ENCODE peak calls at places on chromosome 3, in six cellular contexts. V is GM12878, Y is K562, H is A549, N is psoas muscle, U is heart left ventricle. F is an unnamed sample. For H3K4me1, the result is how much of the 10 kb centered on the place peaks cover.

GRCh38 chr3:39639344-39640236 is 169.8 kb upstream of the MYRIP start:
- DNase-seq in V (no peak), Y (peak), H (peak), N (no peak), U (no peak), F (no peak)

GRCh38 chr3:34020761-34021635 is 222.6 kb downstream of the PDCD6IP start:
- DNase-seq in V (no peak), Y (no peak), H (no peak), N (no peak), U (no peak), F (no peak)

GRCh38 chr3:124234852-124235252 is 242.9 kb upstream of the ROPN1 start:
- DNase-seq in V (no peak), Y (no peak), H (no peak), N (peak), U (peak), F (no peak)

GRCh38 chr3:147200545-147200944 is 205.8 kb downstream of the ZIC4 start:
- DNase-seq in V (no peak), Y (no peak), H (no peak), N (no peak), U (no peak), F (no peak)

GRCh38 chr3:30098656-30099454 is 507.5 kb upstream of the TGFBR2 start:
- DNase-seq in V (no peak), Y (no peak), H (no peak), N (no peak), U (no peak), F (no peak)

GRCh38 chr3:196813903-196814302 is 53.8 kb upstream of the SENP5 start:
- DNase-seq in V (no peak), Y (no peak), H (no peak), N (no peak), U (no peak), F (no peak)

GRCh38 chr3:168248383-168249047 is 152.8 kb upstream of the GOLIM4 start:
- DNase-seq in V (no peak), Y (no peak), H (peak), N (no peak), U (peak), F (no peak)

GRCh38 chr3:38038447-38038911 is 529 bp upstream of the DLEC1 start:
- DNase-seq in V (no peak), Y (no peak), H (no peak), N (no peak), U (no peak), F (no peak)

GRCh38 chr3:131561511-131561910 is 58.7 kb upstream of the MRPL3 start:
- DNase-seq in V (no peak), Y (no peak), H (no peak), N (no peak), U (no peak), F (no peak)

GRCh38 chr3:141498592-141499223 is 11.9 kb downstream of the RASA2 start:
- DNase-seq in V (peak), Y (no peak), H (no peak), N (no peak), U (peak), F (peak)

GRCh38 chr3:65039754-65040210 is 352.0 kb upstream of the ADAMTS9 start:
- DNase-seq in V (no peak), Y (peak), H (peak), N (no peak), U (no peak), F (no peak)

GRCh38 chr3:11373235-11373634 is 101.0 kb downstream of the ATG7 start:
- DNase-seq in V (no peak), Y (no peak), H (no peak), N (no peak), U (no peak), F (no peak)

GRCh38 chr3:63462732-63463131 is 184.6 kb downstream of the SYNPR start:
- DNase-seq in V (no peak), Y (no peak), H (no peak), N (no peak), U (no peak), F (no peak)

GRCh38 chr3:172461530-172462138 is 13.4 kb upstream of the GHSR start:
- DNase-seq in V (no peak), Y (peak), H (peak), N (no peak), U (no peak), F (no peak)

GRCh38 chr3:126917232-126917804 is 65.6 kb upstream of the PLXNA1 start:
- DNase-seq in V (no peak), Y (no peak), H (no peak), N (no peak), U (no peak), F (no peak)

GRCh38 chr3:64552160-64552559 is 135.6 kb downstream of the ADAMTS9 start:
- DNase-seq in V (no peak), Y (no peak), H (peak), N (no peak), U (no peak), F (no peak)

GRCh38 chr3:170410428-170411029 is 8.1 kb upstream of the CLDN11 start:
- DNase-seq in V (no peak), Y (peak), H (peak), N (no peak), U (no peak), F (no peak)

GRCh38 chr3:132569153-132569552 is 27.9 kb upstream of the ACKR4 start:
- DNase-seq in V (no peak), Y (no peak), H (no peak), N (no peak), U (no peak), F (no peak)

GRCh38 chr3:188955919-188956318 is 215.9 kb upstream of the TPRG1 start:
- DNase-seq in V (no peak), Y (no peak), H (no peak), N (no peak), U (no peak), F (no peak)

GRCh38 chr3:155743616-155744015 is 1.3 kb downstream of the PLCH1 start:
- DNase-seq in V (no peak), Y (no peak), H (no peak), N (no peak), U (no peak), F (no peak)

GRCh38 chr3:151768393-151768930 is 34.7 kb downstream of the AADACL2 start:
- DNase-seq in V (no peak), Y (no peak), H (peak), N (no peak), U (no peak), F (no peak)

GRCh38 chr3:169146112-169146665 is 517.3 kb downstream of the MECOM start:
- DNase-seq in V (no peak), Y (peak), H (no peak), N (peak), U (peak), F (peak)

GRCh38 chr3:52455283-52456168 is at the start of gene NISCH:
- DNase-seq in V (peak), Y (peak), H (peak), N (peak), U (peak), F (peak)

GRCh38 chr3:150068440-150069157 is 97.9 kb upstream of the PFN2 start:
- DNase-seq in V (no peak), Y (no peak), H (no peak), N (no peak), U (no peak), F (no peak)

GRCh38 chr3:133192363-133192945 is 154.3 kb downstream of the TMEM108 start:
- DNase-seq in V (no peak), Y (no peak), H (no peak), N (no peak), U (no peak), F (no peak)

GRCh38 chr3:62145086-62145757 is 228.1 kb downstream of the FEZF2 start:
- DNase-seq in V (no peak), Y (no peak), H (no peak), N (no peak), U (no peak), F (no peak)

GRCh38 chr3:141414141-141414689 is 45.9 kb downstream of the ZBTB38 start:
- DNase-seq in V (no peak), Y (no peak), H (no peak), N (no peak), U (no peak), F (no peak)

GRCh38 chr3:63981980-63982379 is 41.3 kb downstream of the PSMD6 start:
- DNase-seq in V (no peak), Y (no peak), H (no peak), N (no peak), U (no peak), F (no peak)

GRCh38 chr3:33658971-33659848 is 58.8 kb downstream of the CLASP2 start:
- DNase-seq in V (peak), Y (peak), H (peak), N (peak), U (peak), F (peak)

GRCh38 chr3:133469140-133469731 is 69.4 kb downstream of the BFSP2 start:
- DNase-seq in V (no peak), Y (no peak), H (no peak), N (no peak), U (peak), F (no peak)

GRCh38 chr3:149473314-149473990 is 1.0 kb upstream of the TM4SF4 start:
- DNase-seq in V (no peak), Y (no peak), H (peak), N (peak), U (no peak), F (peak)

GRCh38 chr3:65883614-65884013 is 155.1 kb downstream of the MAGI1 start:
- DNase-seq in V (no peak), Y (no peak), H (peak), N (no peak), U (no peak), F (no peak)

GRCh38 chr3:127012091-127012490 is 29.2 kb downstream of the PLXNA1 start:
- DNase-seq in V (no peak), Y (no peak), H (no peak), N (no peak), U (no peak), F (no peak)

GRCh38 chr3:115655761-115656282 is 32.5 kb downstream of the GAP43 start:
- DNase-seq in V (no peak), Y (no peak), H (no peak), N (no peak), U (no peak), F (no peak)

GRCh38 chr3:177787279-177788041 is 590.2 kb upstream of the TBL1XR1 start:
- DNase-seq in V (no peak), Y (no peak), H (no peak), N (no peak), U (no peak), F (no peak)

GRCh38 chr3:151918253-151919029 is 45.0 kb downstream of the SUCNR1 start:
- DNase-seq in V (peak), Y (no peak), H (peak), N (no peak), U (no peak), F (no peak)

GRCh38 chr3:194872669-194872977 is 186.9 kb downstream of the FAM43A start:
- DNase-seq in V (no peak), Y (no peak), H (peak), N (no peak), U (no peak), F (no peak)

DNA sequence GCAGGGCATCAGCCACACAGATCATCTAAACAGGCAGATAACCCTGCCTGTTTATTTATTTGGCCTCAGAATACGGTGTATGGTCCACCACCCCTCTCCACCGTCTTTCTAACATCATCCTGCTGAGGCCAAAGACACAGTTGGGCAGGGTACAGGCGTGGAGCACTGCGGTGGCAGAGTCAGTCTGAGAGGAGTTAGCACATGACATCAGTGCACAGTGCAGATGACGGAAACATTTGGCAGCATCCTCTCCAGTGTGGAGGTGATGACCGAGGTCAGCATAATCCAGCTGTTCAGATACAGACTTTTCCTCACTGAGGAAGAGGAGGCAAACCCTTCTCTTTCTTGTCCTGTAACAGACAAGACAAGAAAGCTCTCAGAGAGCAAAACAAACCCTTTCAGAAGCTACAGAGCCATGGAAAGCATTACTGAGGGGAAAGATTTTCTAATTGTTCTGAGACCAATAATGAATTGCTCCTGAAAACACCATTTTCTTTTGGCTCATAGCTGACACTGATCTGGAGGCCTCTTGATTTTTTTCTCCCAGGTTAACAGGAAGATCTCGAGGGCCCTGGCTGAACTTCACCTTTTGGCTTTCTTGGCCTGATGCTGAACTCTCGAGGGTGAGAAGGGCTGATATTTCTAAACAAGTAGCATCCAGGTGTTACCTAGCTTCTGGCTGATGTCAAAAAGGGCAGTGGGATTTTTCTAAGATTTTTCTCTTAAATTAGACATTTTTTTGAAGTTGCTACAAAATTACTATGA is 20.1 kb upstream of the NFKBIZ start:
- DNase-seq in V (no peak), Y (no peak), H (no peak), N (peak), U (peak), F (no peak)
- H3K27ac ChIP-seq in V (peak), Y (no peak), H (peak), N (peak), U (peak), F (peak)

GRCh38 chr3:42162462-42162861 is 71.3 kb downstream of the TRAK1 start:
- DNase-seq in V (no peak), Y (no peak), H (no peak), N (no peak), U (no peak), F (no peak)
- H3K4me1 ChIP-seq in V (under half), Y (under half), H (under half), N (half or more), U (half or more), F (half or more)

GRCh38 chr3:120348981-120349818 is at the start of gene LRRC58:
- DNase-seq in V (peak), Y (peak), H (peak), N (peak), U (peak), F (peak)
- TF ChIP-seq CTCF in V (no peak), Y (no peak), H (peak), N (peak), U (no peak), F (peak)

GRCh38 chr3:50588759-50589433 is 19.6 kb downstream of the HEMK1 start:
- DNase-seq in V (no peak), Y (no peak), H (no peak), N (no peak), U (no peak), F (no peak)

GRCh38 chr3:50585919-50586762 is 16.8 kb downstream of the HEMK1 start:
- DNase-seq in V (no peak), Y (no peak), H (no peak), N (no peak), U (no peak), F (no peak)

GRCh38 chr3:50587806-50588758 is 18.8 kb downstream of the HEMK1 start:
- DNase-seq in V (peak), Y (no peak), H (no peak), N (no peak), U (no peak), F (no peak)

GRCh38 chr3:50586763-50587070 is 17.4 kb downstream of the HEMK1 start:
- DNase-seq in V (no peak), Y (no peak), H (no peak), N (no peak), U (no peak), F (no peak)

DNA sequence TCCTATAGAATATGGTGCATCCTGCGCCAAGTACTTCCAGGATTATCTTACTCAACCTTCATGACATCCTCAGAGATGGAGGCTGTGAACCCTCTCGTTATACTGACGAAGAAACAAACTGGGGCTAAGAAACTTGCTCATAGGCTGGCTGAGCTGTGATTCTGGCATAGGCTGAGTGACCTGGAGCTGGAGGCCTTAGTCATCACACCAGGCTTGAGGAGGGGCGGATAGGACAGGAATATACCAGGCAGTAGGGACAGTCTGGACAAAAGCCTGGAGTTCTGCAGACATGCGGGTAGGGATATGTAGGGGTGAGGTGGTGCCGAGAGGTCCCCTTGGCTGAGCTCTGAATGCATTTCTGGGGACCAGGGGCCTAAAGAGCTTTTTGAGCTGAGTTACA is 18.1 kb downstream of the HEMK1 start:
- DNase-seq in V (no peak), Y (no peak), H (no peak), N (no peak), U (peak), F (no peak)
- H3K27ac ChIP-seq in V (no peak), Y (peak), H (no peak), N (peak), U (peak), F (no peak)

GRCh38 chr3:12559520-12559919 is 2.6 kb downstream of the MKRN2 start:
- DNase-seq in V (no peak), Y (no peak), H (no peak), N (no peak), U (no peak), F (no peak)

GRCh38 chr3:12556243-12556722 is 604 bp upstream of the MKRN2 start:
- DNase-seq in V (no peak), Y (no peak), H (no peak), N (no peak), U (no peak), F (no peak)

GRCh38 chr3:12557472-12558105 is 702 bp downstream of the MKRN2 start:
- DNase-seq in V (no peak), Y (no peak), H (no peak), N (no peak), U (no peak), F (no peak)

GRCh38 chr3:12558706-12559105 is 1.8 kb downstream of the MKRN2 start:
- DNase-seq in V (no peak), Y (no peak), H (no peak), N (no peak), U (no peak), F (no peak)

GRCh38 chr3:12556723-12557471 is at the start of gene MKRN2:
- DNase-seq in V (peak), Y (peak), H (peak), N (peak), U (peak), F (peak)
- H3K4me1 ChIP-seq in V (under half), Y (under half), H (under half), N (under half), U (under half), F (under half)

DNA sequence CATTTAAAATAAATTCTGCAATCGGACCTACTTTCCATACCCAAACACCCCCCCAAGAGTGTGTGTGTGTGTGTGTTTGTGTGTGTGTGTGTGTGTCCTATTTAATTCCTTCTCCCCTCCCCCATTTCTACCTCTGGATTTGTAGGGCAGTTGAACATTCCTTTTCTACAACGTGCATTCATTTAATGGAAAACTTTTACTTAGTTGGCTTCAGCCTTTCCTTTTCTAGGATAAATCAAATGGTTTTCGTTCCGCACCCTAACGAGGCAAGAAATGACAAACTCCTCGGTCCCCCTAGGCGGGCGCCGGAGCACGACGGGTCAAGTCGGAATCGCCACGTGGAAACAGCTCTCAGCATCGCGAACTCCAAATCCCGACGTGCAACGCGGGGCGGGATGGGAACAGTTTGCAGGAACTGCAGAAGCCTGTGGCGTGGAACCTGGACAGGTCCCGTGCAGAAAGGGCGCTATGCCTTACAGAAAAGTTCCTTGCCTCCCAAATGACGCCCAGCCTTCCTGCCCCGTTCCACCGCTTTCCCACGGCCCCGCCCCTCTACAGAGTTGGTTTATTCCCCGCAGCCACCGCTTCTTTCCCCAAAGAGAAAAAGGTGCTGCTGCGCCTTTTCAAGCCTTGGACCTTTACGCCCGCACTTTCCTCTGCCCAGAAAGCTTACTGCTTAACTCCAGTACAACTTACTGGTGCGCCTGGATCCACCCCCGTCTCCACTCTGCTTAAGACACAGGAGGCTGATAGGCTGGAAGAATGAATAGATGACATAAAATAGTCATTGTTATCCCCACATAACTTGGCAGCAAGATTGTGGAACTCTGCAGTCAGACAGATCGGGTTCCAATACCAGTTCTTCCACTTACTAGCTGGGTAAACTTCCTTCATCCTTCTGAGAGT is 1.1 kb upstream of the EIF2B5 start:
- DNase-seq in V (no peak), Y (peak), H (peak), N (peak), U (peak), F (peak)
- TF ChIP-seq CTCF in V (no peak), Y (no peak), H (no peak), N (no peak), U (no peak), F (no peak)

GRCh38 chr3:107810195-107811071 is 280.4 kb downstream of the CD47 start:
- DNase-seq in V (peak), Y (no peak), H (no peak), N (no peak), U (no peak), F (no peak)
- H3K27ac ChIP-seq in V (no peak), Y (no peak), H (no peak), N (no peak), U (no peak), F (no peak)

GRCh38 chr3:190692256-190692655 is 170.2 kb downstream of the GMNC start:
- DNase-seq in V (no peak), Y (no peak), H (no peak), N (no peak), U (no peak), F (no peak)
- H3K4me1 ChIP-seq in V (under half), Y (under half), H (under half), N (under half), U (under half), F (under half)

GRCh38 chr3:121855555-121855954 is 20.5 kb downstream of the EAF2 start:
- DNase-seq in V (no peak), Y (no peak), H (peak), N (no peak), U (no peak), F (no peak)
- TF ChIP-seq CTCF in V (peak), Y (peak), H (peak), N (no peak), U (no peak), F (peak)

DNA sequence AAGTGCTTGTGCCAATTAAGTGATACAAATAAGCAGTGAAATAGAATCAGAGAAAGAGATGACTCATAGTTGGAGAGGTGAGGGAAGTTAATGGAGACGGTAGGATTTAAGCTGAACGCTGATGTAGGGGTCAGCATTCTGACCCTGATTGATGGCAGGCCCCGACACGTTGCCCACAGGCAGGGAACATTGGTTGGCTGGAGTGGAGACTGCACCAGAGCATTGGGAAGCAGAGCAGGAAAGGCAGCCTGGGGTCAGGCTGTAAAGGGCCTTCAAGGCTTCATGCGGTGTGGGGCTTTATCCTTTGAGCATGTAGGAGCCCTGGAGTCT is 68.6 kb downstream of the DCUN1D1 start:
- DNase-seq in V (no peak), Y (no peak), H (no peak), N (no peak), U (no peak), F (no peak)
- H3K27ac ChIP-seq in V (no peak), Y (no peak), H (no peak), N (no peak), U (no peak), F (no peak)